ENCODE peak calls at places on chromosomes 16 and 17, in six cellular contexts. B is stomach, P is HCT116, F is transverse colon, L is GM12891, N is suprapubic skin. Y is an unnamed sample.
A peak's percentile ranks its signal among the peaks of the same experiment; 100 is the strongest.

GRCh38 chr17:77450742-77451270 is 310.0 kb downstream of the SEC14L1 start:
- DNase-seq in B (no peak), N (no peak), F (no peak), P (no peak), L (no peak), Y (no peak)

GRCh38 chr16:2468725-2469398 is 2.2 kb upstream of the NTN3 start:
- DNase-seq in F (no peak), L (no peak), B (no peak), N (no peak), P (no peak), Y (no peak)

GRCh38 chr16:2529061-2529931 is 1.9 kb downstream of the CEMP1 start:
- DNase-seq in N (no peak), F (no peak), P (no peak), L (no peak), B (no peak), Y (no peak)

GRCh38 chr16:80144191-80144590 is 396.6 kb upstream of the DYNLRB2 start:
- DNase-seq in B (no peak), P (no peak), L (peak; percentile 20), N (no peak), F (no peak), Y (no peak)

GRCh38 chr16:89924298-89924924 is 1.3 kb downstream of the TUBB3 start:
- DNase-seq in P (no peak), N (no peak), L (no peak), F (no peak), B (no peak), Y (no peak)

GRCh38 chr16:89864421-89864820 is 9.0 kb upstream of the TCF25 start:
- DNase-seq in B (no peak), L (no peak), N (no peak), P (peak; percentile 21), F (no peak), Y (no peak)

GRCh38 chr16:5001571-5001970 is 32.2 kb downstream of the NAGPA start:
- DNase-seq in B (no peak), P (no peak), L (no peak), N (no peak), F (no peak), Y (no peak)

GRCh38 chr16:75380870-75381269 is 52.4 kb downstream of the CFDP1 start:
- DNase-seq in L (no peak), B (no peak), N (no peak), P (no peak), F (no peak), Y (no peak)

GRCh38 chr16:3182608-3183444 is 5.2 kb upstream of the OR1F1 start:
- DNase-seq in N (no peak), F (peak; percentile 35), P (no peak), B (peak; percentile 37), L (peak; percentile 42), Y (no peak)

GRCh38 chr16:27844826-27845225 is 218.7 kb downstream of the GSG1L start:
- DNase-seq in F (no peak), L (no peak), B (peak; percentile 13), N (peak; percentile 62), P (no peak), Y (no peak)

GRCh38 chr16:50821586-50821985 is 79.7 kb downstream of the CYLD start:
- DNase-seq in L (no peak), P (peak; percentile 16), F (no peak), N (no peak), B (no peak), Y (no peak)

GRCh38 chr17:47317119-47317518 is 6.6 kb upstream of the EFCAB13 start:
- DNase-seq in F (no peak), L (no peak), N (no peak), P (no peak), B (no peak), Y (no peak)

GRCh38 chr17:41308251-41308917 is 725 bp downstream of the KRTAP16-1 start:
- DNase-seq in B (no peak), F (peak; percentile 63), N (peak; percentile 79), P (no peak), L (no peak), Y (peak; percentile 80)

GRCh38 chr17:29133146-29133713 is 47.0 kb downstream of the MYO18A start:
- DNase-seq in F (no peak), P (no peak), B (no peak), N (no peak), L (no peak), Y (no peak)

DNA sequence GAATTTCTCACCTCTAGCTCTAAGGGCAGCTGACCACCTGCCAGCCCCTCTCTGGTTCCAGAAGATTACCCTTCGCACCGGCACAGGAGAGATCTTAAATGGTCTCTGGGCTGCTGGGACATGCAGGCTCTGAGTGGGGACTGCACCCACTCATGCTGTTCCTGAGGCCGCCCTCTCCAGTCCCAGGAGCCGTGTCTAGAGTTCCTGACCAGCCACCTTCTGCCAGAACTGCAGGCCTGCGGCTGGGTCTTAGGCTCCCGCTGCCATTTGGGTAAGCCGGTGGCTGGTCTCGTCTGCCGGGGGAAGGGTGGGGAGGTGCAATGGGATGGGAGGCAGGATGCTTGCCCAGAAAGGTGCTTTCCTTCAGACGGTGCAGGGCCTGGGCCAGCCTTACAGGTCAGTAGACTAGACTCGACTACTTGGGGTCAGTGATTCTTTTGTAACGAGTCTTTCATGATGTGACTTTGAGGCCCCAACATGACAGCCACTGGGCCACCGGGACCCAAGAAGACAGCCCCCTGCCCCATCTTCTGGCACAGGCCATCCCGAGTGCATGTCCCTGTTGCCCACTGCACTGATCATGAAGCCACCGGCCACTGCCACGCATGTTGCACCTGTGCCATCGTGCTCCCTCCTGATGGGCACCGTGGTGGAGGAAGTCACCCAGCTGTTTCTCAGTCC is 26.4 kb downstream of the B9D1 start:
- DNase-seq in P (no peak), F (no peak), L (no peak), B (no peak), N (no peak), Y (no peak)
- TF ChIP-seq POLR2A in P (no peak), F (no peak), L (no peak), B (no peak), N (no peak), Y (no peak)

DNA sequence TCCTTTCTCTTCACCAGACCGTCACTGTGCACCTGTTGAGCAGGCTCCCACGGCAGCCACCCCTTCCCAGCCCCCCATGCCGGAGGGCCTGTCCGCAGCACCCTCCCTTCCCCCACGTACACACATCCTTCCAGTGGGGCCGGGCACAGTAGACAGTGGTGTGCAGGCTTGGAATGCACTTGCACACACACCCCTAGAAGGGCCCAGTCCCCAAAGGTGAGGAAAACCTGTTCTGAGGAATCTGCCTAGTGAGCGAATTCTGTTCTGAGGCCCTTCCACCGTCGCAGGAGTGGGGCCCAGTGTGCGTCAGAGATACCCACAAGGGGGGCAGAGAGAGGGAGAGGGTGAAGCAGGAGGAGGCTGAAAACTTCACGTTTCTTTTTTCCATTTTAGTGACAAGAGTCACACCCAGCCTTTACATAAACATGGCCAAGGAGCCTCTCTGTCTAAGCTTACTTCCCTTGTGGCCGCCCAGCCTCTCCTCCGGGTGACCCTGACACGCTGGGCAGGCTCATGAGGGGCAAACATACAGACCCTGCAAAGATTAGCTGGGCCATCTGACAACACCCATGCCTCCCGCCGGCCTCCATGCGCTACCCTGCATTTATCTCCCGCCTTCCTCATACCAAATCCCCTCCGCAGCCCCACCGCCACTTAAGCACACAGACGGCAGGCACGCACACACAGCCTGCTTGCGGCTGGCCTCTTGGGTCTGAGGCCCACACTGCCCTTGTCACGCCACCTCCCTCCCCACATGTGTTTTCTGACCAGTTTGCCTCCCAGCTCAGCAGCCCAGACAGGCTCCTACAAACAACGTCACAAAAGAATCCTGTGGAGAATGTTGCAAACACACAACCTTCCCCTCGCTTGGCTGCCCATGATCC is 1.8 kb downstream of the ZBTB4 start:
- DNase-seq in B (peak; percentile 60), P (no peak), N (no peak), F (peak; percentile 28), L (no peak), Y (peak; percentile 73)
- TF ChIP-seq POLR2AphosphoS5 in B (peak; percentile 18), P (no peak), N (no peak), F (peak; percentile 14), L (no peak), Y (peak; percentile 11)

GRCh38 chr16:77212736-77213541 is 13.7 kb downstream of the SYCE1L start:
- DNase-seq in L (peak; percentile 57), F (peak; percentile 75), P (no peak), B (peak; percentile 62), N (peak; percentile 83), Y (peak; percentile 65)

GRCh38 chr16:77214411-77215138 is 15.4 kb downstream of the SYCE1L start:
- DNase-seq in F (no peak), B (no peak), N (no peak), L (no peak), P (no peak), Y (no peak)

GRCh38 chr16:77213542-77214108 is 14.4 kb downstream of the SYCE1L start:
- DNase-seq in B (no peak), N (no peak), F (no peak), P (peak; percentile 98), L (no peak), Y (no peak)

GRCh38 chr16:77208382-77208781 is 9.2 kb downstream of the SYCE1L start:
- DNase-seq in F (no peak), N (no peak), P (no peak), B (no peak), L (no peak), Y (no peak)

DNA sequence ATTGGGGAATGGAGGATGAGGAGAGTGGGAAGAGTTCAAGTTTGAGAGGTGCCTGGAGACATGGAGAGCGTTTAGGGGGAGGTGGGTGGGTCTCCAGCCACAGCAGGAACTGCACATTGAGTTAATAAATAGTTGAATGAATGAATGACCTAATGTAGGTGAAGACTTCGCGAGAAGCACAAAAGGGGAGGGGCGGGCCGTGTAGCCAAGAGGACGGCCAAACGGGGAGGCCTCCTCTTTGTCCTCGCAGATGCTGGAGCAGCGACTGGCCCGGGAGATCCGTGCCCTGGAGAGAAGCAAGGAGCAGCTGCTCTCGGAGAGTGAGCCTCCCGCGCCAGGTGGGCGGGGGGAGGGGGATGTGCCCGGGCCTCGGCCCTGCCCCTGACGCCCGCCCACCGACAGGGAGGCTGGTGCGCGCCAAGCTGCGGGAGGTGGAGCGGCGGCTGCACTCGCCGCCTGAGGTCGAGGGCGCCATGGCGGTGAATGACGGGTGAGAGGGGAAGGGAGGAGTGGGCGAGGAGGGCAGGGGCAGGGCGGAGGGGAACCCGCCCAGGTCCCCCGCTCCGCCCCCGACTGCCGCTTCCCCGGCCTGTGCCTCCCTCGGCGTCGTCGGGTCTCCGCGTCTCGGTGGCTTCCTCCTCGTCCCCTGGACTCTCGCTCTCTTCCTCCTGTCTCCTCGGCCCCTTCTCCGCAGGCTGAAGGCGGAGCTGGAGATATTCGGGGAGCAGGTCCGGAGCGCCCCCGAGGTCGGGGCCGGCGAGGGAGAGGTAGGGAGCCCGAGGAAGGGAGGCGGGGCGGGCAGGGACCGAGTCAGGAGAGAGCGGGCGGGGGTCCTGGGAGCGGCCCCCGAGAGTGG is 12.9 kb downstream of the SYCE1L start:
- DNase-seq in F (peak; percentile 73), P (no peak), B (peak; percentile 47), N (peak; percentile 86), L (peak; percentile 74), Y (peak; percentile 65)
- TF ChIP-seq POLR2A in F (peak; percentile 51), P (peak; percentile 53), B (no peak), N (no peak), L (no peak), Y (no peak)

DNA sequence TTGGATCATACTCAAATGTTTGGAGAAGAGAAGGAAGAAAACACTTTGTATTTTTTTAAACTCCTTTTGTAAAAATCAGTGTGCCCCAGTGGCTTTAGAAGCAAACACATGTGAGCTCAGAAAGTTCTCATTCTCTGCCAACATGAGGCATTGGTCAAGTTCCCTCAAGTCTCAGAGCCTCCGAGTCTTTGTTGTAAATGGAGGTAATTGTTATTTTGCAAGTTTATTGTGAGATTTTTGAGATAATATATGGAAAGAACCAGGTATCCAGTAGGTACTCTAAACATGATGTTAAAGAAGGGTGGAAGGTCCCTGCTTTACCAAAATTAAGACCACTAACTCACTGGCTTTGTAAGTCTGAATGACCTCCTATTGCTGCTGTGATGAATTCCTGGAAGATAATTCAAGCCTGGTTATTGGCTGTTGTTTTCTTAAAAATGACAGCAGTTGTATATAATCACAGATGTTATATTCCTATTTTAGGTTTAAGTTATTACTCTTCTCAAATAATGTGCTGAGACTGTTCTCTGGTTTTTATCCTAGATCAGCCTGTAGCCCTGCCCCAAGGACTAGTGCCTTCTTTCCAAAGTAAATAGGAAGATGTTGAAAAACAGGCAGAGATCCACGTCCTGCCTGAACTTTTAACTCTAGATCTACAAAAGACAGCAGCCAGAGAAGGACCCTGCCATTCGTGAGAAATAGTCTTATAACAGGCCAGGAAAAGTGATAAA is 2.4 kb downstream of the HLF start:
- DNase-seq in F (no peak), L (no peak), P (no peak), B (no peak), N (no peak), Y (no peak)
- TF ChIP-seq POLR2AphosphoS5 in F (peak; percentile 39), L (no peak), P (no peak), B (no peak), N (no peak), Y (no peak)

Y was measured in breast epithelium.